ENCODE peak calls at places on chromosomes 13 and 19, in four cellular contexts. B is IMR-90, P is endothelial cell of umbilical vein, V is K562. O is an unnamed sample.

GRCh38 chr13:28750187-28751045 is 31.6 kb upstream of the SLC46A3 start:
- DNase-seq in B (no peak), P (peak; percentile 70), V (no peak), O (no peak)

GRCh38 chr13:42181381-42181953 is 90.5 kb upstream of the AKAP11 start:
- DNase-seq in B (no peak), P (no peak), V (no peak), O (no peak)

GRCh38 chr13:44908712-44909111 is 80.6 kb downstream of the NUFIP1 start:
- DNase-seq in B (no peak), P (no peak), V (no peak), O (no peak)

GRCh38 chr19:48630289-48631036 is 6.7 kb downstream of the DBP start:
- DNase-seq in B (no peak), P (peak; percentile 70), V (no peak), O (no peak)

GRCh38 chr19:18594096-18594823 is 5.7 kb downstream of the REX1BD start:
- DNase-seq in B (peak; percentile 76), P (peak; percentile 80), V (peak; percentile 90), O (no peak)

GRCh38 chr19:16899566-16900075 is 10.8 kb downstream of the F2RL3 start:
- DNase-seq in B (no peak), P (peak; percentile 16), V (peak; percentile 70), O (no peak)

GRCh38 chr13:69903081-69903480 is 204.5 kb upstream of the ATXN8OS start:
- DNase-seq in B (no peak), P (no peak), V (no peak), O (no peak)

GRCh38 chr13:113649212-113649611 is 8.8 kb downstream of the ATP4B start:
- DNase-seq in B (no peak), P (no peak), V (no peak), O (no peak)

GRCh38 chr13:75675421-75675820 is 39.3 kb downstream of the LMO7 start:
- DNase-seq in B (peak; percentile 31), P (no peak), V (no peak), O (no peak)

GRCh38 chr13:110413311-110414040 is 106.4 kb downstream of the COL4A2 start:
- DNase-seq in B (no peak), P (no peak), V (no peak), O (no peak)

GRCh38 chr13:98563071-98563470 is 13.8 kb downstream of the STK24 start:
- DNase-seq in B (no peak), P (no peak), V (no peak), O (no peak)

GRCh38 chr13:39353988-39354387 is 249.0 kb downstream of the LHFPL6 start:
- DNase-seq in B (peak; percentile 65), P (no peak), V (no peak), O (no peak)

GRCh38 chr19:17332677-17333581 is 1.7 kb downstream of the ANO8 start:
- DNase-seq in B (peak; percentile 39), P (peak; percentile 45), V (peak; percentile 94), O (peak; percentile 40)

GRCh38 chr19:43575955-43576451 is 402 bp downstream of the PINLYP start:
- DNase-seq in B (no peak), P (peak; percentile 8), V (no peak), O (no peak)

GRCh38 chr19:53903055-53903680 is 5.9 kb upstream of the CACNG7 start:
- DNase-seq in B (peak; percentile 30), P (peak; percentile 46), V (peak; percentile 54), O (no peak)

GRCh38 chr13:111043575-111043982 is 71.5 kb upstream of the ARHGEF7 start:
- DNase-seq in B (no peak), P (no peak), V (peak; percentile 30), O (no peak)

GRCh38 chr13:48874165-48874564 is 101.5 kb upstream of the FNDC3A start:
- DNase-seq in B (no peak), P (no peak), V (no peak), O (no peak)

GRCh38 chr13:110541526-110541920 is 20.0 kb downstream of the RAB20 start:
- DNase-seq in B (peak; percentile 24), P (no peak), V (no peak), O (no peak)

GRCh38 chr19:32257326-32258073 is 87.9 kb upstream of the ZNF507 start:
- DNase-seq in B (no peak), P (no peak), V (no peak), O (no peak)

GRCh38 chr13:42812311-42812710 is 30.9 kb downstream of the FAM216B start:
- DNase-seq in B (no peak), P (no peak), V (no peak), O (no peak)

GRCh38 chr13:99797716-99798115 is 173.9 kb downstream of the ZIC5 start:
- DNase-seq in B (no peak), P (no peak), V (no peak), O (no peak)

GRCh38 chr13:54241719-54242118 is 1213.1 kb downstream of the OLFM4 start:
- DNase-seq in B (no peak), P (no peak), V (no peak), O (no peak)

GRCh38 chr13:53151692-53152421 is 123.2 kb downstream of the OLFM4 start:
- DNase-seq in B (peak; percentile 34), P (peak; percentile 32), V (peak; percentile 38), O (peak; percentile 32)

GRCh38 chr19:19860756-19861390 is 4.8 kb upstream of the ZNF253 start:
- DNase-seq in B (no peak), P (no peak), V (peak; percentile 48), O (no peak)

GRCh38 chr13:94345374-94346195 is 133.9 kb downstream of the DCT start:
- DNase-seq in B (peak; percentile 44), P (peak; percentile 73), V (no peak), O (no peak)

GRCh38 chr19:16060294-16060693 is 16.0 kb upstream of the TPM4 start:
- DNase-seq in B (no peak), P (no peak), V (no peak), O (no peak)

GRCh38 chr19:7454998-7455397 is 33.8 kb downstream of the PEX11G start:
- DNase-seq in B (no peak), P (no peak), V (no peak), O (no peak)

GRCh38 chr13:53201454-53202225 is 173.0 kb downstream of the OLFM4 start:
- DNase-seq in B (no peak), P (no peak), V (no peak), O (no peak)

DNA sequence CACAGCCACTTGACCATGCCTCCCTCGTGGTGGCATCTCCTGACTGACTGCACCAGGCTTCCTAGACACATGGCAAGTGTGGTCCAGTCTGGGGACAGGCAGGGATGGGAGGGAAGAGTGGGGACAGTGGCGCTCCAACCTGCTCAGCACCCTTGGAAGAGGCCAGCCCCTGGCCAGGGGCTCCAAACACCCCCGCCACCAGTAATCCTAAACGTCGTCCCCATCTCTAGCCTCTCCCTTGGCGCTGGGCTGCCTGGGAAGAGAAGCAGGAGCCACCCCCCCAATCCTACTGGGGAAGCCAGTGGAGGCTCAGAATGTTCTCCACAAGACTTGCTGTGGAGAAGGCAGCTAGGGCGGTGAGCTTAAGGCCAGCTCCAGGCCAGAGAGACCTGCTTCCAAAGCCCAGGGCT is 2.7 kb downstream of the RPL36 start:
- DNase-seq in B (no peak), P (no peak), V (no peak), O (no peak)
- H3K9ac ChIP-seq in B (no peak overlapping the region), P (no peak overlapping the region), V (peak overlapping the region; percentile 94), O (peak overlapping the region; percentile 30)

DNA sequence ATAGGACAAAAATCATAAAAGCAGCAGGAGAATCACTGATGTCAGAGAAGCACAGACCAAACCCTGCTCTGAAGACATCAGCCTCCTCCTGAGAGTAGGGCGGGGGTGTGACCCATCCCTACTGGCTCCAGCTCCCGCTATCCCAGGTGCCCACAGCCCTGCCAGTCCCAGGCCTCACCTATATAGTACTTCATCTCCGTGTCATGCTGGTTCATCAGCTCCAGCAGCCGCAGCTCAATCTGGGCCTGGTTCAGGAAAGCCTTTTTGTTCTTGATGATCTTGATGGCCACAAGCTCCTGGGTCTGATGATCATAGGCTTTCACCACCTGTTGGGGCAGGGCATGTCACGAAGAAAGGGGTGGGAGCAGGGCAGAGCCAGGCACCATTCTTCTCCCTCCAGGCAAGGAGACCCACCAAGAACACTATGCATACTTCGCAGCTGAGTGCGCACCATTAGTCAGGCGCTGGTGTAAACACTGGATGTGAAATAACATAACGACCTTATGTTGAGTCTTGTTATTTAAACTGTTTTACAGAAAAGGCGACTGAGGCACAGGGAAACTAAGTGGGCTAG is 4.2 kb downstream of the DYRK1B start:
- DNase-seq in B (peak; percentile 34), P (no peak), V (no peak), O (no peak)
- TF ChIP-seq FOS in B (no peak), P (no peak), V (no peak), O (no peak)

GRCh38 chr19:50725218-50725931 is 2.2 kb downstream of the CLEC11A start:
- DNase-seq in B (no peak), P (no peak), V (no peak), O (no peak)
- H3K9ac ChIP-seq in B (peak overlapping the region; percentile 84), P (peak overlapping the region; percentile 71), V (peak overlapping the region; percentile 82), O (no peak overlapping the region)

GRCh38 chr19:47509973-47510372 is 4.9 kb downstream of the NAPA start:
- DNase-seq in B (no peak), P (peak; percentile 60), V (no peak), O (no peak)
- TF ChIP-seq FOS in B (no peak), P (no peak), V (no peak), O (no peak)

GRCh38 chr13:102599451-102600012 is 2.7 kb downstream of the TPP2 start:
- DNase-seq in B (no peak), P (no peak), V (no peak), O (no peak)
- H3K9ac ChIP-seq in B (no peak overlapping the region), P (no peak overlapping the region), V (peak overlapping the region; percentile 31), O (peak overlapping the region; percentile 9)

GRCh38 chr19:35340431-35340830 is 7.3 kb upstream of the FFAR1 start:
- DNase-seq in B (no peak), P (no peak), V (no peak), O (no peak)
- TF ChIP-seq FOS in B (no peak), P (no peak), V (no peak), O (no peak)

DNA sequence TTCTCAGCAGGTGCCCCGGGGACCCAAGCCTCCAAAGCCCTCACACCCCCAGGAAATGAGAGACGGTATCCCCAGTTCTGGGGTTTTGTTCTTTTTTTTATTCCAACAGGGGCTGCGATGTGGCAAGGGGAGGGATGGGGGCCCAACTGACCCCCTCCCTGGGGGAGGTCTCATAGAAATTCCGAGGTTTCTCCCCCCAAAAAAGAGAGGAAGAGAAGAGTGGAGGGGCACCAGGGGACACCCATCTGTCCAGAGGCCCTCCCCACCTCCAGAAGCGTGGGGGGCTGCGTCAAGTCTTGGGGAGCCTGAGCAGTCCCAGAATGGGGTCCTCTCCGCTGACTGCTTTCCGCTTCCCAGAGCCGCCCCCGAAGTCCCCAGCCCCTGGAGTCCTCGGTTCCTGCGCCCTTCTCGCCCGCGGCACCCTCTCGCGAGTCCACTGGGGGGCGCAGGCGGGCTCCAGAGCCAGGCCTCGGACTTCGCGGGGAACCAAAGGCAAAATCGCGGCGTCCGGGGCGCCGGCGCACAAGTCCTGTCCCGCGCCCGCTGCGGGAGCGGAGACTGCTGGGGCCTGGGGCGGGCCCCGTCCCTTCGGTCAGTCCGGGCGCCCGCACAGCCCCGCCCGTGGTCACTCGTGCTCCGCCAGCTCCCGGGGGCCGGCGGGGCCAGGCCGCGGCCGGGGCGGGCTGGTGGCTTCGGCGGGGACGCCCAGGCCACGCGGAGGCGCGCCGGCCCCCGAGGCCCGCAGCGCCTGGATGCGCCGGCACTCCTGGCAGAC is 4.4 kb upstream of the ATP1A3 start:
- DNase-seq in B (peak; percentile 39), P (no peak), V (peak; percentile 78), O (no peak)
- H3K9ac ChIP-seq in B (no peak overlapping the region), P (no peak overlapping the region), V (no peak overlapping the region), O (no peak overlapping the region)